ENCODE peak calls at places on chromosomes 3 and 15, in four cellular contexts. J is stimulated activated naive CD8-positive, alpha-beta T cell treated with anti-CD3 and anti-CD28 coated beads, Interleukin-15, amount 100 ng/mL, for 72 hours; R is fibroblast of the aortic adventitia; B is naive thymus-derived CD8-positive, alpha-beta T cell. L is an unnamed sample.
A peak's percentile ranks its signal among the peaks of the same experiment; 100 is the strongest.

GRCh38 chr15:34804776-34805175 is 9.4 kb upstream of the ACTC1 start:
- DNase-seq in J (no peak), R (no peak), B (no peak), L (no peak)

GRCh38 chr15:47185222-47185800 is 532.0 kb upstream of the SEMA6D start:
- DNase-seq in J (no peak), R (no peak), B (no peak), L (no peak)

GRCh38 chr3:194675081-194675640 is 3.2 kb upstream of the LSG1 start:
- DNase-seq in J (peak; percentile 70), R (no peak), B (no peak), L (no peak)

GRCh38 chr15:61764981-61765380 is 295.3 kb downstream of the VPS13C start:
- DNase-seq in J (no peak), R (no peak), B (no peak), L (no peak)

GRCh38 chr3:57755368-57756021 is 614 bp upstream of the SLMAP start:
- DNase-seq in J (no peak), R (peak; percentile 60), B (no peak), L (no peak)

GRCh38 chr3:132332082-132332964 is 15.1 kb downstream of the ACP3 start:
- DNase-seq in J (no peak), R (no peak), B (no peak), L (no peak)

GRCh38 chr3:84891851-84892250 is 66.9 kb upstream of the CADM2 start:
- DNase-seq in J (no peak), R (no peak), B (no peak), L (no peak)

GRCh38 chr3:32391643-32392529 is at the start of gene CMTM7:
- DNase-seq in J (peak; percentile 74), R (peak; percentile 37), B (peak; percentile 66), L (peak; percentile 82)

GRCh38 chr3:99765042-99765942 is 52.4 kb upstream of the CMSS1 start:
- DNase-seq in J (no peak), R (peak; percentile 83), B (no peak), L (peak; percentile 59)

GRCh38 chr3:123385072-123385471 is 63.8 kb downstream of the ADCY5 start:
- DNase-seq in J (no peak), R (no peak), B (no peak), L (no peak)

GRCh38 chr3:52052831-52053306 is 3.5 kb downstream of the DUSP7 start:
- DNase-seq in J (peak; percentile 43), R (peak; percentile 77), B (peak; percentile 37), L (peak; percentile 86)

GRCh38 chr3:66195347-66195783 is 25.4 kb upstream of the SLC25A26 start:
- DNase-seq in J (peak; percentile 10), R (peak; percentile 63), B (no peak), L (peak; percentile 77)

GRCh38 chr3:146154316-146154715 is 6.7 kb downstream of the PLOD2 start:
- DNase-seq in J (no peak), R (no peak), B (no peak), L (no peak)

GRCh38 chr3:46959169-46959515 is 17.4 kb downstream of the CCDC12 start:
- DNase-seq in J (peak; percentile 70), R (no peak), B (no peak), L (no peak)

GRCh38 chr15:55230051-55230670 is 33.4 kb upstream of the RSL24D1 start:
- DNase-seq in J (no peak), R (peak; percentile 62), B (no peak), L (no peak)

GRCh38 chr15:80228959-80229610 is 22.9 kb downstream of the CTXND1 start:
- DNase-seq in J (no peak), R (peak; percentile 25), B (no peak), L (no peak)

GRCh38 chr15:41930221-41930866 is 36.5 kb upstream of the SPTBN5 start:
- DNase-seq in J (no peak), R (peak; percentile 99), B (no peak), L (peak; percentile 83)

GRCh38 chr15:95760508-95760907 is 570.0 kb upstream of the NR2F2 start:
- DNase-seq in J (no peak), R (no peak), B (no peak), L (no peak)

GRCh38 chr3:28649266-28649665 is 300.6 kb upstream of the AZI2 start:
- DNase-seq in J (no peak), R (no peak), B (no peak), L (no peak)

GRCh38 chr15:68764090-68764489 is 56.6 kb downstream of the ANP32A start:
- DNase-seq in J (no peak), R (no peak), B (no peak), L (no peak)

GRCh38 chr3:193132247-193132646 is 108.8 kb upstream of the PLAAT1 start:
- DNase-seq in J (no peak), R (peak; percentile 13), B (no peak), L (no peak)

GRCh38 chr3:61005591-61005990 is 245.7 kb downstream of the FHIT start:
- DNase-seq in J (no peak), R (no peak), B (no peak), L (no peak)

GRCh38 chr15:29569533-29570092 is 252.7 kb downstream of the TJP1 start:
- DNase-seq in J (no peak), R (no peak), B (no peak), L (no peak)

GRCh38 chr3:194083253-194084224 is 52.4 kb upstream of the HES1 start:
- DNase-seq in J (no peak), R (no peak), B (no peak), L (no peak)

GRCh38 chr3:157531301-157531660 is 28.1 kb upstream of the VEPH1 start:
- DNase-seq in J (no peak), R (peak; percentile 83), B (no peak), L (peak; percentile 49)

GRCh38 chr15:38308797-38309196 is 56.2 kb downstream of the SPRED1 start:
- DNase-seq in J (peak; percentile 15), R (no peak), B (no peak), L (no peak)

GRCh38 chr15:101307897-101308603 is 13.0 kb upstream of the SNRPA1 start:
- DNase-seq in J (no peak), R (no peak), B (no peak), L (no peak)